ENCODE peak calls at places on chromosomes 13 and 19, in nine cellular contexts. D, K, U, J, S, R, V, B and O are unnamed samples.

GRCh38 chr19:6475321-6476108 is 6.1 kb downstream of the DENND1C start:
- DNase-seq in D (peak; percentile 62), K (no peak), U (no peak), J (no peak), S (no peak), R (no peak), V (no peak), B (no peak), O (no peak)

GRCh38 chr13:47932953-47933687 is 68.0 kb downstream of the SUCLA2 start:
- DNase-seq in D (no peak), K (no peak), U (no peak), J (peak; percentile 3), S (no peak), R (no peak), V (no peak), B (peak; percentile 9), O (no peak)

GRCh38 chr13:112687836-112688559 is 1.8 kb upstream of the ATP11A start:
- DNase-seq in D (peak; percentile 65), K (no peak), U (no peak), J (no peak), S (peak; percentile 5), R (no peak), V (no peak), B (no peak), O (no peak)

GRCh38 chr13:36131931-36132297 is 732 bp upstream of the DCLK1 start:
- DNase-seq in D (peak; percentile 90), K (no peak), U (peak; percentile 51), J (no peak), S (no peak), R (no peak), V (peak; percentile 81), B (no peak), O (no peak)

GRCh38 chr13:59444210-59444857 is 719.4 kb downstream of the DIAPH3 start:
- DNase-seq in D (no peak), K (no peak), U (no peak), J (no peak), S (no peak), R (no peak), V (no peak), B (no peak), O (no peak)

GRCh38 chr19:42255766-42256750 is 1.1 kb upstream of the ERF start:
- DNase-seq in D (peak; percentile 91), K (peak; percentile 28), U (peak; percentile 68), J (no peak), S (no peak), R (no peak), V (no peak), B (peak; percentile 67), O (no peak)

GRCh38 chr19:4557971-4558941 is 1.2 kb downstream of the SEMA6B start:
- DNase-seq in D (peak; percentile 96), K (no peak), U (peak; percentile 39), J (no peak), S (no peak), R (no peak), V (no peak), B (no peak), O (no peak)

GRCh38 chr19:10238172-10238783 is 7.1 kb upstream of the S1PR2 start:
- DNase-seq in D (peak; percentile 94), K (no peak), U (peak; percentile 98), J (no peak), S (no peak), R (no peak), V (peak; percentile 76), B (no peak), O (no peak)

GRCh38 chr13:68170961-68171360 is 940.8 kb upstream of the PCDH9 start:
- DNase-seq in D (no peak), K (no peak), U (no peak), J (no peak), S (no peak), R (no peak), V (no peak), B (no peak), O (no peak)

GRCh38 chr19:18416778-18417249 is 2.4 kb upstream of the SSBP4 start:
- DNase-seq in D (peak; percentile 99), K (peak; percentile 91), U (peak; percentile 96), J (no peak), S (peak; percentile 65), R (no peak), V (peak; percentile 97), B (peak; percentile 77), O (no peak)

GRCh38 chr13:35855531-35856019 is 275.6 kb downstream of the DCLK1 start:
- DNase-seq in D (no peak), K (no peak), U (no peak), J (peak; percentile 78), S (no peak), R (no peak), V (no peak), B (peak; percentile 8), O (no peak)

GRCh38 chr19:46927893-46928292 is 67.1 kb downstream of the ARHGAP35 start:
- DNase-seq in D (no peak), K (no peak), U (no peak), J (no peak), S (no peak), R (no peak), V (no peak), B (no peak), O (no peak)

GRCh38 chr19:46924874-46925547 is 64.2 kb downstream of the ARHGAP35 start:
- DNase-seq in D (peak; percentile 46), K (no peak), U (no peak), J (peak; percentile 63), S (no peak), R (no peak), V (no peak), B (no peak), O (peak; percentile 22)

GRCh38 chr19:46927106-46927505 is 66.3 kb downstream of the ARHGAP35 start:
- DNase-seq in D (no peak), K (no peak), U (no peak), J (peak; percentile 88), S (no peak), R (no peak), V (no peak), B (no peak), O (no peak)

GRCh38 chr19:46925548-46925950 is 64.8 kb downstream of the ARHGAP35 start:
- DNase-seq in D (no peak), K (no peak), U (no peak), J (peak; percentile 86), S (no peak), R (no peak), V (no peak), B (no peak), O (no peak)

GRCh38 chr19:46926201-46927071 is 65.6 kb downstream of the ARHGAP35 start:
- DNase-seq in D (peak; percentile 59), K (no peak), U (no peak), J (no peak), S (no peak), R (no peak), V (no peak), B (no peak), O (no peak)
- H3K4me3 ChIP-seq in D (no peak overlapping the region), K (no peak overlapping the region), U (no peak overlapping the region), J (peak overlapping the region; percentile 41), S (no peak overlapping the region), R (no peak overlapping the region), V (no peak overlapping the region), B (no peak overlapping the region), O (no peak overlapping the region)

GRCh38 chr13:93819331-93819730 is 592.7 kb downstream of the GPC6 start:
- DNase-seq in D (no peak), K (no peak), U (no peak), J (no peak), S (no peak), R (no peak), V (no peak), B (no peak), O (no peak)

GRCh38 chr13:93818345-93818744 is 591.7 kb downstream of the GPC6 start:
- DNase-seq in D (no peak), K (no peak), U (no peak), J (no peak), S (no peak), R (no peak), V (no peak), B (no peak), O (no peak)

GRCh38 chr13:93824286-93824685 is 597.7 kb downstream of the GPC6 start:
- DNase-seq in D (peak; percentile 55), K (no peak), U (peak; percentile 3), J (no peak), S (no peak), R (no peak), V (no peak), B (no peak), O (no peak)
- H3K4me3 ChIP-seq in D (no peak overlapping the region), K (no peak overlapping the region), U (no peak overlapping the region), J (no peak overlapping the region), S (no peak overlapping the region), R (no peak overlapping the region), V (no peak overlapping the region), B (no peak overlapping the region), O (no peak overlapping the region)

GRCh38 chr19:16184665-16185122 is 516 bp upstream of the FAM32A start:
- DNase-seq in D (no peak), K (no peak), U (no peak), J (no peak), S (no peak), R (no peak), V (no peak), B (no peak), O (no peak)
- H3K4me3 ChIP-seq in D (peak overlapping the region; percentile 94), K (peak overlapping the region; percentile 98), U (peak overlapping the region; percentile 97), J (peak overlapping the region; percentile 40), S (peak overlapping the region; percentile 44), R (peak overlapping the region; percentile 97), V (no peak overlapping the region), B (peak overlapping the region; percentile 70), O (peak overlapping the region; percentile 48)

DNA sequence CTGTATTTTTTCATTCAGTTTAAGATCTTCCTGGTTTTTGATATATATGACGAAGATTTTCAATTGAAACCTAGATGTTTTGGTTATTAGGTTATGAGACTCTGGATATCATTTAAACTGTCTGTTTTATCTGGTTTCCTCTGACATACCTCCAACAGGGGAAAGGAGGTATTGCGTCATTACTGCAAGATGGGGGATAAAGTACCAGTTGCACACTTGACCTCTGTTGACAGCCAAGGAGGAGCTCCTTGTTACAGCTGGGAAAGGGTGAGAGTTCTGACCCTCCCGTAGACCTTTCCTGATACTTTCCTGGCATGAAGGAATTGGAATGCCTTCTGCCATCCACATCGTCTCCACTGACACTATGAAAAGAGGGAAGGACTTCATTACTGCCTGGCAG is 82.0 kb upstream of the SHISA2 start:
- DNase-seq in D (no peak), K (no peak), U (peak; percentile 15), J (no peak), S (no peak), R (no peak), V (no peak), B (no peak), O (no peak)
- H3K4me3 ChIP-seq in D (no peak overlapping the region), K (no peak overlapping the region), U (no peak overlapping the region), J (no peak overlapping the region), S (no peak overlapping the region), R (no peak overlapping the region), V (no peak overlapping the region), B (no peak overlapping the region), O (no peak overlapping the region)